ENCODE peak calls at places on chromosomes 5 and 9, in nine cellular contexts. P is HCT116, K is breast epithelium, G is endothelial cell of umbilical vein, Y is upper lobe of left lung, H is spleen, D is ovary, N is esophagus squamous epithelium, V is adrenal gland. Q is an unnamed sample. For H3K36me3 and H3K4me1, the result is how much of the 10 kb centered on the place peaks cover.

GRCh38 chr5:171984748-171985419 is 21.6 kb downstream of the FBXW11 start:
- DNase-seq in Y (no peak), D (no peak), V (no peak), N (no peak), P (no peak), K (no peak), G (peak), H (no peak), Q (no peak)

GRCh38 chr5:5497132-5497748 is 74.8 kb downstream of the ICE1 start:
- DNase-seq in V (peak), N (no peak), P (peak), D (peak), Y (peak), K (no peak), G (peak), H (peak), Q (peak)

GRCh38 chr9:8831568-8831967 is 1032.0 kb upstream of the DMAC1 start:
- DNase-seq in H (no peak), G (no peak), N (no peak), K (no peak), Y (no peak), D (no peak), V (no peak), P (no peak), Q (no peak)

GRCh38 chr5:145554399-145554798 is 280.7 kb downstream of the PRELID2 start:
- DNase-seq in K (no peak), Y (no peak), H (no peak), G (peak), D (no peak), P (peak), N (no peak), V (no peak), Q (peak)

GRCh38 chr5:142339781-142340180 is 15.0 kb upstream of the SPRY4 start:
- DNase-seq in H (no peak), K (no peak), V (no peak), N (no peak), D (no peak), P (no peak), G (no peak), Y (no peak), Q (no peak)

GRCh38 chr5:177476531-177477233 is 3.2 kb upstream of the DBN1 start:
- DNase-seq in D (peak), K (no peak), Y (no peak), G (peak), P (no peak), N (no peak), V (peak), H (no peak), Q (no peak)

GRCh38 chr9:34507556-34507955 is 15.2 kb downstream of the ENHO start:
- DNase-seq in K (no peak), Y (no peak), G (no peak), P (no peak), D (no peak), H (no peak), V (peak), N (no peak), Q (no peak)

GRCh38 chr5:154355141-154355611 is 90.6 kb upstream of the SAP30L start:
- DNase-seq in K (no peak), P (no peak), H (no peak), G (no peak), D (peak), Y (no peak), N (no peak), V (no peak), Q (peak)

GRCh38 chr9:77176686-77177142 is 620 bp upstream of the VPS13A start:
- DNase-seq in N (no peak), Y (no peak), D (no peak), V (no peak), K (no peak), H (no peak), G (no peak), P (no peak), Q (no peak)

GRCh38 chr5:77893225-77893860 is 117.2 kb upstream of the TBCA start:
- DNase-seq in V (peak), D (no peak), G (peak), K (no peak), Y (no peak), N (no peak), H (no peak), P (peak), Q (no peak)

GRCh38 chr5:66538126-66538525 is 58.1 kb upstream of the MAST4 start:
- DNase-seq in N (no peak), D (no peak), K (no peak), Y (no peak), P (no peak), H (no peak), G (no peak), V (no peak), Q (no peak)
- TF ChIP-seq POLR2A in N (no peak), D (no peak), K (no peak), Y (no peak), P (no peak), H (no peak), G (no peak), V (no peak), Q (no peak)

GRCh38 chr5:133913413-133914155 is 54.8 kb downstream of the C5orf15 start:
- DNase-seq in G (no peak), H (no peak), K (no peak), Y (no peak), N (no peak), D (no peak), V (no peak), P (no peak), Q (no peak)

GRCh38 chr5:133907075-133907474 is 61.4 kb downstream of the C5orf15 start:
- DNase-seq in D (no peak), H (no peak), G (no peak), V (peak), Y (no peak), P (no peak), K (no peak), N (no peak), Q (peak)

GRCh38 chr5:133909584-133909983 is 58.8 kb downstream of the C5orf15 start:
- DNase-seq in D (no peak), P (no peak), Y (no peak), G (no peak), N (no peak), K (no peak), H (no peak), V (no peak), Q (no peak)

GRCh38 chr5:133912951-133913350 is 55.5 kb downstream of the C5orf15 start:
- DNase-seq in G (no peak), Y (no peak), V (no peak), D (no peak), N (no peak), H (no peak), P (no peak), K (no peak), Q (no peak)

GRCh38 chr5:133910596-133910995 is 57.8 kb downstream of the C5orf15 start:
- DNase-seq in N (no peak), D (no peak), Y (no peak), G (no peak), K (no peak), H (no peak), P (no peak), V (no peak), Q (peak)
- H3K36me3 ChIP-seq in N (under half), D (under half), Y (under half), G (under half), K (under half), H (under half), P (under half), V (under half), Q (under half)

DNA sequence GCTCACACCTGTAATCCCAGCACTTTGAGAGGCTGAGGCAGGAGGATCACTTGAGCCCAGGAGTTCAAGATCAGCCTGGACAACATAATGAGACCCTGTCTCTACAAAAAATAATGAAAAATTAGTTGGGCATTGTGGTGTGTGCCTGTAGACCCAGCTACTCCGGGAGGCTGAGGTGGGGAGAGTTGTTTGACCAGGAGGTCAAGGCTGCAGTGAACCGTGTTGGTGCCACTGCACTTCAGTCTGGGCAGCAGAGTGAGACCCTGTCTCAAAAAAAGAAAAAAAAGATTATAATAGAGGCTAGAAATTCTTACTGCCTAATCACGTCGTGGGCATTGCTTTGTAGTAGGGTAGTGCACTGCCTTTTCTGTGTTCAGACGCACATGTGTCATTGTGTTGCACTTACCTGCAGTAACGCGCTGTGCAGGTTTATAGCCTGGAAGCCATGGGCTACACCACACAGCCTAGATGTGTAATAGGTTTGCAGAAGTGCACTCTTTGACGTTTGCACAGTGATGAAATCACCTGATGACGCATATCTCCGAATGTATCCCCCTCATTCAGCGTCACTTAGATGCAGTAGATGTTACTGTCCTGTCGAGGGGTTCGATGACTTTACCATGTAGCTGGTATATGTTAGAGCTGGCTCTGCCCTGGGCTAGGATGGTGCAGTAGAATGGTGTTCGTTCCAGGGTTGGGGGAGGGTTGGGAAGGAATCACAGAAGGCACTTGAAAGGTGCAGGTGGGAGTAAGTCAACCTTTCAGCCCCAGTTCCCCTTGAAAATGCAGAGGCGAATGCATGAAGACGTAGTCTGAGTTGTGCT is 13.0 kb downstream of the EHMT1 start:
- DNase-seq in Y (no peak), K (no peak), D (no peak), V (no peak), P (no peak), G (no peak), N (no peak), H (peak), Q (no peak)
- H3K4me1 ChIP-seq in Y (under half), K (under half), D (under half), V (half or more), P (under half), G (under half), N (under half), H (half or more), Q (under half)

GRCh38 chr9:81689343-81690175 is at the start of gene TLE1:
- DNase-seq in Y (peak), D (peak), G (peak), P (peak), K (peak), N (peak), H (peak), V (peak), Q (peak)
- TF ChIP-seq POLR2A in Y (peak), D (peak), G (peak), P (peak), K (peak), N (peak), H (peak), V (peak), Q (peak)

DNA sequence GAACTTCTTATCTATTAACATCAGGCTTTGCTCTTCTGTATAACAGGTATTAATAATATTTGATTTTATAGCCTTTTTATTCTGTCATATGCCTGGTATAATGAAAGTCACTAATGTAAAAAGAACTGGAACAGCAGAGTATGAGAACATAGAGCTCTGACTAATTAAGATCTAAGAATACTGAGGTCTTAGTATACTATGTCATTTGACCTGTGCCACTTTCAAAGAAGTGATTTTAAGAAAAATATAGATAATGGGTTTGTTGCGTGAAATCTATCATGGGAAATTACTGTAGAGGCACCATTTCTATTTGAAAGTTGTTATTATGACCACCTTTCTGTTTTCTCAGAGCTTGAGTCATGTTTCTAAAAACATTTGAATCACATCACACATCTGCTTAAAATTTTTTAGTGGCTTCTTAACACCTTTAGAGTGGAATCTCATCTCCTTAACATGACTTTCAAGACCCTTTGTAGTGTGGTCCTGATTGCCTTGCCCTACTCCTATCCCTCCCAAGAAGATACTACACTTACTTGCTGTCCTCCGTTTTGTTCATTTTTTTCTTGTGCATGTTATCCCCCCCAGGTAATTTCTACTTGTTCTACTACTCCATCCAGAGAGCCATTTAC is 14.3 kb downstream of the WDR36 start:
- DNase-seq in H (no peak), N (no peak), V (no peak), G (no peak), P (no peak), Y (no peak), K (no peak), D (no peak), Q (no peak)
- H3K36me3 ChIP-seq in H (half or more), N (under half), V (half or more), G (half or more), P (half or more), Y (half or more), K (under half), D (under half), Q (under half)

GRCh38 chr9:136086951-136087740 is 7.9 kb downstream of the NACC2 start:
- DNase-seq in P (no peak), H (no peak), Y (no peak), K (no peak), D (no peak), G (no peak), N (no peak), V (no peak), Q (peak)

GRCh38 chr9:136087741-136088480 is 7.2 kb downstream of the NACC2 start:
- DNase-seq in K (no peak), N (no peak), P (no peak), G (no peak), Y (no peak), V (no peak), D (peak), H (no peak), Q (no peak)

GRCh38 chr9:136086213-136086881 is 8.7 kb downstream of the NACC2 start:
- DNase-seq in G (no peak), H (peak), V (peak), K (no peak), N (no peak), P (no peak), Y (peak), D (no peak), Q (no peak)

GRCh38 chr9:136084191-136084944 is 10.7 kb downstream of the NACC2 start:
- DNase-seq in K (no peak), H (no peak), D (no peak), Y (no peak), P (no peak), N (no peak), G (no peak), V (peak), Q (peak)

DNA sequence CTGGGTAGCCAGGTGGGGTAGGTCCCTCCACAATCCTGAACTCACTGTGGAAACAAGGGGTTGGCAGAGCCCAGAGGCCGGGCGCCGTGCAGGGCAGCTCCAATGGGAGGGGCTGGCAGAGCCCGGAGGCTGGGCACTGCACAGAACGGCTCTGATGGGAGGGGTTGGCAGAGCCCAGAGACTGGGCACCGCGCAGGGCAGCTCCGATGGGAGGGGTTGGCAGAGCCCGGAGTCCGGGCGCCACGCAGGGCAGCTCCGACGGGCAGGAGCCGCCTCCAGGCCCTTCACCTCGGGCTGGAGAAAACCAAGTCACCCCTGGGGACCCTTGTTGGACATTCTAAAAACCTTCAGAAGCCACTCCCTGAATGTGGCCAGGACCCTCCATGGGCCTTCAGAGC is 9.3 kb downstream of the NACC2 start:
- DNase-seq in Y (peak), G (no peak), V (peak), H (peak), K (peak), P (no peak), D (no peak), N (no peak), Q (peak)
- H3K4me1 ChIP-seq in Y (half or more), G (under half), V (half or more), H (under half), K (under half), P (under half), D (under half), N (under half), Q (half or more)

GRCh38 chr5:131170540-131171275 is at the start of gene LYRM7:
- DNase-seq in Y (peak), D (peak), N (peak), K (peak), P (peak), G (peak), V (peak), H (peak), Q (peak)
- TF ChIP-seq POLR2A in Y (peak), D (peak), N (peak), K (no peak), P (peak), G (peak), V (peak), H (no peak), Q (peak)

DNA sequence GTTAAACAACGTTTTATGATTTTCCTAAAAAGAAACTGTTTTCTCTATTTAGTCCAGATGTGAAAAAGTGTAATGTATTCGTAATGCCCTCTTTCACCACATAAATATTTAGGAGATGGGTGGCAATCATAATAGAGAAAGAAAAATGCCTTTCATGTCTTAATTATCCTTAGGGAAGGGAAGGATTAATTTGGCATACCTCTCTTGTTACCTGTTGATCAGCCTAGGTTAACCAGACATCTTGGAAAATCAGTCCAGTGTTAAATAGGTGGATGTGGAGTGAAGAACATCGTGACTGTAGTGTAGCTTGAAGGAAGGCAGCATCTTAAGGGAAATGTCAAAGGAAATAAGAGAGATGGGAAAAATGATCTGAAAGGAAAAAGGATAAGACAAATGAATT is 76.2 kb downstream of the NNT start:
- DNase-seq in D (no peak), Y (no peak), G (no peak), K (no peak), H (no peak), N (no peak), V (no peak), P (no peak), Q (no peak)
- H3K36me3 ChIP-seq in D (under half), Y (under half), G (under half), K (under half), H (under half), N (under half), V (under half), P (under half), Q (half or more)

GRCh38 chr9:129320575-129321311 is 142.7 kb upstream of the IER5L start:
- DNase-seq in K (no peak), Y (peak), V (peak), P (no peak), N (no peak), H (peak), G (peak), D (peak), Q (no peak)
- H3K4me1 ChIP-seq in K (under half), Y (under half), V (half or more), P (under half), N (under half), H (under half), G (under half), D (under half), Q (under half)

DNA sequence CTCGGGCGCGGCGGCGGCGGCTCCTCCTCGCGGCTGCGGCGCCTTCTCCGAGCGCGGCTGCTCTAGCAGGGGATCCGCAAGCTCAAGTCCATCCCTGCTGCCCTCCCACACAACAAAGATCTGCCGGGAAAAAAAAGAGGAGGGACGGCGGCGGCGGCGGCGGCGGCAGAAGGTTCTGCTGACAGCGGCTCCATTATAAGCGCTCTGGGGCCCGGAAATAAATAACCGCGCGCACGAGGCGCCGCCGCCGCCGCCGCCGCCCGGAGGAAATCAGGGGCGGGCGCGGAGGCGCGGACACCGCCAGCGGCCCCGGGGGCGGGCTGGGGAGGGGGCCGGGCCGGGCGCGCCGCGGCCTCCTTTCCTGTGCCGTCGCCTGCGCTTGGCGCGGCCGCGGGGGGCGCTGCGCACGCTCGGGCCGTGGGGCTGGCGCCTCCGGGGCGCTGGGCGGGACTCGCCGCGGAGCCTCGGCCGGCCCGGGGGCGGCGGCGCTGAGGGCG is at the start of gene ANKH:
- DNase-seq in H (peak), G (peak), P (peak), D (peak), K (peak), Y (peak), V (peak), N (peak), Q (peak)
- TF ChIP-seq POLR2A in H (no peak), G (no peak), P (peak), D (no peak), K (no peak), Y (no peak), V (no peak), N (peak), Q (no peak)